ENCODE peak calls at places on chromosome 4, in seven cellular contexts. One of them, this sample, is unnamed.

GRCh38 chr4:74038161-74039064 is at the start of gene CXCL3:
- DNase-seq in HCT116: no peak
- DNase-seq in GM12878: no peak
- DNase-seq in IMR-90: peak
- DNase-seq in A549: peak
- DNase-seq in H1: peak
- DNase-seq in HepG2: no peak
- DNase-seq in this sample: peak

GRCh38 chr4:45004847-45005565 is 278.6 kb upstream of the GNPDA2 start:
- DNase-seq in HCT116: no peak
- DNase-seq in GM12878: no peak
- DNase-seq in IMR-90: no peak
- DNase-seq in A549: no peak
- DNase-seq in H1: no peak
- DNase-seq in HepG2: no peak
- DNase-seq in this sample: no peak

GRCh38 chr4:115042496-115042895 is 70.9 kb downstream of the NDST4 start:
- DNase-seq in HCT116: no peak
- DNase-seq in GM12878: no peak
- DNase-seq in IMR-90: no peak
- DNase-seq in A549: no peak
- DNase-seq in H1: no peak
- DNase-seq in HepG2: peak
- DNase-seq in this sample: no peak

GRCh38 chr4:73619351-73619750 is 885 bp downstream of the RASSF6 start:
- DNase-seq in HCT116: no peak
- DNase-seq in GM12878: no peak
- DNase-seq in IMR-90: no peak
- DNase-seq in A549: no peak
- DNase-seq in H1: no peak
- DNase-seq in HepG2: no peak
- DNase-seq in this sample: no peak

GRCh38 chr4:169201144-169202124 is 69.3 kb downstream of the SH3RF1 start:
- DNase-seq in HCT116: no peak
- DNase-seq in GM12878: no peak
- DNase-seq in IMR-90: no peak
- DNase-seq in A549: no peak
- DNase-seq in H1: no peak
- DNase-seq in HepG2: no peak
- DNase-seq in this sample: no peak

GRCh38 chr4:119118397-119118796 is 17.2 kb upstream of the MYOZ2 start:
- DNase-seq in HCT116: no peak
- DNase-seq in GM12878: no peak
- DNase-seq in IMR-90: no peak
- DNase-seq in A549: no peak
- DNase-seq in H1: no peak
- DNase-seq in HepG2: no peak
- DNase-seq in this sample: no peak

GRCh38 chr4:153488006-153488718 is 22.0 kb downstream of the TMEM131L start:
- DNase-seq in HCT116: no peak
- DNase-seq in GM12878: peak
- DNase-seq in IMR-90: peak
- DNase-seq in A549: no peak
- DNase-seq in H1: peak
- DNase-seq in HepG2: no peak
- DNase-seq in this sample: no peak

GRCh38 chr4:37891221-37892159 is 606 bp downstream of the TBC1D1 start:
- DNase-seq in HCT116: no peak
- DNase-seq in GM12878: peak
- DNase-seq in IMR-90: peak
- DNase-seq in A549: peak
- DNase-seq in H1: peak
- DNase-seq in HepG2: no peak
- DNase-seq in this sample: no peak

GRCh38 chr4:15765910-15766703 is 12.0 kb upstream of the CD38 start:
- DNase-seq in HCT116: no peak
- DNase-seq in GM12878: no peak
- DNase-seq in IMR-90: no peak
- DNase-seq in A549: no peak
- DNase-seq in H1: no peak
- DNase-seq in HepG2: no peak
- DNase-seq in this sample: no peak

GRCh38 chr4:98626350-98626749 is 32.1 kb downstream of the TSPAN5 start:
- DNase-seq in HCT116: peak
- DNase-seq in GM12878: no peak
- DNase-seq in IMR-90: peak
- DNase-seq in A549: peak
- DNase-seq in H1: no peak
- DNase-seq in HepG2: no peak
- DNase-seq in this sample: no peak

GRCh38 chr4:54005475-54005874 is 58.9 kb downstream of the CHIC2 start:
- DNase-seq in HCT116: no peak
- DNase-seq in GM12878: no peak
- DNase-seq in IMR-90: peak
- DNase-seq in A549: no peak
- DNase-seq in H1: no peak
- DNase-seq in HepG2: no peak
- DNase-seq in this sample: no peak

GRCh38 chr4:70183168-70183939 is 12.2 kb upstream of the ODAM start:
- DNase-seq in HCT116: peak
- DNase-seq in GM12878: no peak
- DNase-seq in IMR-90: peak
- DNase-seq in A549: peak
- DNase-seq in H1: peak
- DNase-seq in HepG2: peak
- DNase-seq in this sample: peak

GRCh38 chr4:55386073-55386472 is 9.7 kb upstream of the TMEM165 start:
- DNase-seq in HCT116: peak
- DNase-seq in GM12878: no peak
- DNase-seq in IMR-90: peak
- DNase-seq in A549: no peak
- DNase-seq in H1: no peak
- DNase-seq in HepG2: peak
- DNase-seq in this sample: peak

GRCh38 chr4:2060578-2061207 is 1.6 kb downstream of the NAT8L start:
- DNase-seq in HCT116: no peak
- DNase-seq in GM12878: no peak
- DNase-seq in IMR-90: no peak
- DNase-seq in A549: no peak
- DNase-seq in H1: no peak
- DNase-seq in HepG2: no peak
- DNase-seq in this sample: no peak

GRCh38 chr4:94208918-94209317 is 1.3 kb downstream of the SMARCAD1 start:
- DNase-seq in HCT116: no peak
- DNase-seq in GM12878: no peak
- DNase-seq in IMR-90: no peak
- DNase-seq in A549: no peak
- DNase-seq in H1: no peak
- DNase-seq in HepG2: no peak
- DNase-seq in this sample: no peak

GRCh38 chr4:187480146-187481145 is 515.1 kb upstream of the ZFP42 start:
- DNase-seq in HCT116: no peak
- DNase-seq in GM12878: no peak
- DNase-seq in IMR-90: peak
- DNase-seq in A549: no peak
- DNase-seq in H1: no peak
- DNase-seq in HepG2: no peak
- DNase-seq in this sample: no peak

GRCh38 chr4:107036602-107037151 is 564 bp upstream of the DKK2 start:
- DNase-seq in HCT116: no peak
- DNase-seq in GM12878: no peak
- DNase-seq in IMR-90: no peak
- DNase-seq in A549: no peak
- DNase-seq in H1: no peak
- DNase-seq in HepG2: no peak
- DNase-seq in this sample: no peak

DNA sequence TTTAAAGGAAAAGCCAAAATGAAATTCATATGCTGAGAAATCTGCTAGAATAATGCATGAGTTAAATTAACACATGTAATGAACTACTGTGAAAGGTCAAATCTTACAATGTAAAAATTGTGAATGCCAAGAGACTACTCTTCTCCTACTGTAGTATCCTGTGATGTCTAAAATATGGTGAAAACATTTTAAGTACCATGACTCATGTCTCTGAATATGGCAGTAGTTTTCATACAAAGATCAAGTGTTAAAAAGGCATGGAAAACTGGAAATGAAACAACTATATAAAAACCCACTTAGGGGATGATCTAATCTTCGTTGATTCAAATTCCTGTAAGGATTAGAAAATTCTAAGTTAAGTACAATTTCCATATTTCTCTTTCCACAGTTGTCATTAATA is 221.3 kb downstream of the PPP3CA start:
- DNase-seq in HCT116: no peak
- DNase-seq in GM12878: no peak
- DNase-seq in IMR-90: peak
- DNase-seq in A549: no peak
- DNase-seq in H1: no peak
- DNase-seq in HepG2: no peak
- DNase-seq in this sample: no peak
- TF ChIP-seq CEBPB in HCT116: no peak
- TF ChIP-seq CEBPB in GM12878: no peak
- TF ChIP-seq CEBPB in IMR-90: no peak
- TF ChIP-seq CEBPB in A549: no peak
- TF ChIP-seq CEBPB in H1: no peak
- TF ChIP-seq CEBPB in HepG2: no peak
- TF ChIP-seq CEBPB in this sample: no peak

GRCh38 chr4:155512812-155513211 is 136.0 kb upstream of the MAP9 start:
- DNase-seq in HCT116: no peak
- DNase-seq in GM12878: no peak
- DNase-seq in IMR-90: no peak
- DNase-seq in A549: no peak
- DNase-seq in H1: no peak
- DNase-seq in HepG2: no peak
- DNase-seq in this sample: no peak
- TF ChIP-seq CEBPB in HCT116: no peak
- TF ChIP-seq CEBPB in GM12878: no peak
- TF ChIP-seq CEBPB in IMR-90: no peak
- TF ChIP-seq CEBPB in A549: no peak
- TF ChIP-seq CEBPB in H1: no peak
- TF ChIP-seq CEBPB in HepG2: no peak
- TF ChIP-seq CEBPB in this sample: no peak

GRCh38 chr4:113621633-113622032 is 139.9 kb downstream of the CAMK2D start:
- DNase-seq in HCT116: no peak
- DNase-seq in GM12878: no peak
- DNase-seq in IMR-90: no peak
- DNase-seq in A549: no peak
- DNase-seq in H1: no peak
- DNase-seq in HepG2: no peak
- DNase-seq in this sample: no peak

GRCh38 chr4:113620032-113620431 is 141.5 kb downstream of the CAMK2D start:
- DNase-seq in HCT116: no peak
- DNase-seq in GM12878: no peak
- DNase-seq in IMR-90: no peak
- DNase-seq in A549: no peak
- DNase-seq in H1: no peak
- DNase-seq in HepG2: no peak
- DNase-seq in this sample: no peak

GRCh38 chr4:113617195-113617594 is 144.3 kb downstream of the CAMK2D start:
- DNase-seq in HCT116: no peak
- DNase-seq in GM12878: no peak
- DNase-seq in IMR-90: no peak
- DNase-seq in A549: no peak
- DNase-seq in H1: no peak
- DNase-seq in HepG2: no peak
- DNase-seq in this sample: no peak

GRCh38 chr4:113616443-113616842 is 145.1 kb downstream of the CAMK2D start:
- DNase-seq in HCT116: no peak
- DNase-seq in GM12878: no peak
- DNase-seq in IMR-90: no peak
- DNase-seq in A549: no peak
- DNase-seq in H1: no peak
- DNase-seq in HepG2: no peak
- DNase-seq in this sample: no peak

DNA sequence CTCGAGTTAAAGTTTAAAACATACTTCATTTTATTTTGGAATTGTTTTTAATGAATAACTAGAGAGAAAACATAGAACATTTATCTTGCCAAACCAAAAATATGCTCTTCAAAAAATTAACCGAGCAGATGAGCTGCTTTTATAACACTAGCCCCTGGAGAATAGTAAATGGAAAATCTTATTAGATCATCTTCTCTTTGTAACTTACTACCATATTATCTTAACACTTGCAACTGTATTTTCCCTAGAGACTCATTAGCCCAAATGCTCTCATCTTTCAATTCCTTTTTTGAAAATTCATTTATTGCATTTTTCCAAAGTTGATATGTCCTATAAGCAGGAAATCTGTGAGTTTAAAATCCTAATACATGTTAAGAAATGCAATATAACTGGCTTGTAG is 143.3 kb downstream of the CAMK2D start:
- DNase-seq in HCT116: no peak
- DNase-seq in GM12878: no peak
- DNase-seq in IMR-90: no peak
- DNase-seq in A549: no peak
- DNase-seq in H1: no peak
- DNase-seq in HepG2: no peak
- DNase-seq in this sample: no peak
- TF ChIP-seq CEBPB in HCT116: no peak
- TF ChIP-seq CEBPB in GM12878: no peak
- TF ChIP-seq CEBPB in IMR-90: no peak
- TF ChIP-seq CEBPB in A549: no peak
- TF ChIP-seq CEBPB in H1: no peak
- TF ChIP-seq CEBPB in HepG2: no peak
- TF ChIP-seq CEBPB in this sample: no peak

DNA sequence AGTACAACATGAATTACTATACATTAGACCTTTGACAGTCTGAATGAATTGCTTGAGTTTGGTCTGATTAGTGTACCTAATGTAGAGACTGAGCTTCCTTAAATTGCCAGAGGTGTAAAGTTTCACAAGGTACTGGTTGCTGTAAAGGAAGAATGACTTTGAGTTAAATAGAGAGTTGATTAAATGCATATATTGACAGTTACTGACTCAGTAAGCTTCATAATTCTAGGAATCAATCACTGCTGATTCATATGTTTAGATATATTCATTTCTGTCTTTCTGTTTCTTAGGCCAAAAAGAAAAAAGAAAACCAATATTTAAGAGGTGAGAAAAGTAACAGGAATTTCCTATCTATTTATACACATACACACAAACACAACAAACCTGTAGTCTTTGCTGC is 16.2 kb upstream of the ART3 start:
- DNase-seq in HCT116: no peak
- DNase-seq in GM12878: peak
- DNase-seq in IMR-90: no peak
- DNase-seq in A549: no peak
- DNase-seq in H1: no peak
- DNase-seq in HepG2: no peak
- DNase-seq in this sample: no peak
- TF ChIP-seq CEBPB in HCT116: no peak
- TF ChIP-seq CEBPB in GM12878: peak
- TF ChIP-seq CEBPB in IMR-90: no peak
- TF ChIP-seq CEBPB in A549: no peak
- TF ChIP-seq CEBPB in H1: no peak
- TF ChIP-seq CEBPB in HepG2: no peak
- TF ChIP-seq CEBPB in this sample: no peak

GRCh38 chr4:144223129-144223528 is 82.6 kb upstream of the GYPA start:
- DNase-seq in HCT116: no peak
- DNase-seq in GM12878: no peak
- DNase-seq in IMR-90: no peak
- DNase-seq in A549: no peak
- DNase-seq in H1: no peak
- DNase-seq in HepG2: no peak
- DNase-seq in this sample: no peak

GRCh38 chr4:144223654-144224053 is 83.1 kb upstream of the GYPA start:
- DNase-seq in HCT116: no peak
- DNase-seq in GM12878: no peak
- DNase-seq in IMR-90: no peak
- DNase-seq in A549: no peak
- DNase-seq in H1: no peak
- DNase-seq in HepG2: no peak
- DNase-seq in this sample: no peak
- TF ChIP-seq CEBPB in HCT116: no peak
- TF ChIP-seq CEBPB in GM12878: no peak
- TF ChIP-seq CEBPB in IMR-90: no peak
- TF ChIP-seq CEBPB in A549: no peak
- TF ChIP-seq CEBPB in H1: no peak
- TF ChIP-seq CEBPB in HepG2: no peak
- TF ChIP-seq CEBPB in this sample: no peak